ENCODE peak calls at places on chromosome 3, in four cellular contexts. O is IMR-90, T is breast epithelium, S is suprapubic skin. L is an unnamed sample. For H3K36me3, the result is how much of the 10 kb centered on the place peaks cover.

GRCh38 chr3:1164101-1164500 is 71.3 kb downstream of the CNTN6 start:
- DNase-seq in T (no peak), S (no peak), O (no peak), L (no peak)

GRCh38 chr3:113210608-113211369 is 568 bp upstream of the BOC start:
- DNase-seq in S (no peak), T (no peak), O (no peak), L (no peak)

GRCh38 chr3:9916346-9916733 is 558 bp upstream of the IL17RC start:
- DNase-seq in S (no peak), T (no peak), O (peak), L (peak)

GRCh38 chr3:67349551-67350174 is 304.7 kb downstream of the SUCLG2 start:
- DNase-seq in S (no peak), O (peak), T (no peak), L (no peak)

GRCh38 chr3:165206454-165207266 is 10.5 kb upstream of the SLITRK3 start:
- DNase-seq in S (no peak), O (peak), T (peak), L (peak)

GRCh38 chr3:9136746-9137434 is 112.6 kb downstream of the SRGAP3 start:
- DNase-seq in S (no peak), O (no peak), T (no peak), L (no peak)

GRCh38 chr3:192409203-192409837 is 318.0 kb downstream of the FGF12 start:
- DNase-seq in O (no peak), T (no peak), S (no peak), L (peak)

GRCh38 chr3:11668243-11669232 is 24.8 kb upstream of the VGLL4 start:
- DNase-seq in S (no peak), T (no peak), O (peak), L (no peak)

DNA sequence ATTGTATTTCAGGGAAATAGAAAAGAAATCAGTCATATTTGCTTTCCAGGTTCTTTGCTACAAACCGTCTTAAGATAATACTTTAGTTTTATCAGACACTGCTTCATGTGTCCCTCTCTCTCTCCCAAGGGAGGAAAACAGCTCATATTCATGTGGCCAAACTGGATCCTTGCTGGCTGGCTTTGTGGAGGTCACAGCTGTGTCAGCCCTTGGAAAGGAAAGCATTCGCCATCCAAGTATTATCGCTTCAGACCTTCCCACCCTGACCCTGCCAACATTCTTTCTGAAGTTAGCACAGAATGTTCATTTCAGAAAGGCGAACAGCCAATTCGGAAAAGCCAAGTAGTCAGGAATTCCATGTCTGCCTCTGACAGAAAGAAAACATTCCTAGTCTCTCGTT is 213.7 kb downstream of the FEZF2 start:
- DNase-seq in T (peak), O (peak), S (peak), L (no peak)
- H3K36me3 ChIP-seq in T (under half), O (under half), S (under half), L (under half)

GRCh38 chr3:50358355-50358926 is 880 bp downstream of the TMEM115 start:
- DNase-seq in O (no peak), S (no peak), T (no peak), L (peak)

GRCh38 chr3:50356553-50356952 is 2.8 kb downstream of the TMEM115 start:
- DNase-seq in T (no peak), S (no peak), O (no peak), L (no peak)

GRCh38 chr3:50355829-50356552 is 3.3 kb downstream of the TMEM115 start:
- DNase-seq in T (no peak), S (no peak), O (no peak), L (no peak)

GRCh38 chr3:50359760-50360110 is 414 bp upstream of the TMEM115 start:
- DNase-seq in O (no peak), S (no peak), T (no peak), L (no peak)

GRCh38 chr3:50358927-50359759 is at the start of gene TMEM115:
- DNase-seq in T (peak), S (peak), O (peak), L (peak)
- TF ChIP-seq POLR2A in T (peak), S (no peak), O (peak), L (no peak)

GRCh38 chr3:128484404-128485282 is 8.4 kb downstream of the GATA2 start:
- DNase-seq in T (no peak), O (no peak), S (no peak), L (peak)
- H3K4me3 ChIP-seq in T (peak), O (no peak), S (peak), L (no peak)

DNA sequence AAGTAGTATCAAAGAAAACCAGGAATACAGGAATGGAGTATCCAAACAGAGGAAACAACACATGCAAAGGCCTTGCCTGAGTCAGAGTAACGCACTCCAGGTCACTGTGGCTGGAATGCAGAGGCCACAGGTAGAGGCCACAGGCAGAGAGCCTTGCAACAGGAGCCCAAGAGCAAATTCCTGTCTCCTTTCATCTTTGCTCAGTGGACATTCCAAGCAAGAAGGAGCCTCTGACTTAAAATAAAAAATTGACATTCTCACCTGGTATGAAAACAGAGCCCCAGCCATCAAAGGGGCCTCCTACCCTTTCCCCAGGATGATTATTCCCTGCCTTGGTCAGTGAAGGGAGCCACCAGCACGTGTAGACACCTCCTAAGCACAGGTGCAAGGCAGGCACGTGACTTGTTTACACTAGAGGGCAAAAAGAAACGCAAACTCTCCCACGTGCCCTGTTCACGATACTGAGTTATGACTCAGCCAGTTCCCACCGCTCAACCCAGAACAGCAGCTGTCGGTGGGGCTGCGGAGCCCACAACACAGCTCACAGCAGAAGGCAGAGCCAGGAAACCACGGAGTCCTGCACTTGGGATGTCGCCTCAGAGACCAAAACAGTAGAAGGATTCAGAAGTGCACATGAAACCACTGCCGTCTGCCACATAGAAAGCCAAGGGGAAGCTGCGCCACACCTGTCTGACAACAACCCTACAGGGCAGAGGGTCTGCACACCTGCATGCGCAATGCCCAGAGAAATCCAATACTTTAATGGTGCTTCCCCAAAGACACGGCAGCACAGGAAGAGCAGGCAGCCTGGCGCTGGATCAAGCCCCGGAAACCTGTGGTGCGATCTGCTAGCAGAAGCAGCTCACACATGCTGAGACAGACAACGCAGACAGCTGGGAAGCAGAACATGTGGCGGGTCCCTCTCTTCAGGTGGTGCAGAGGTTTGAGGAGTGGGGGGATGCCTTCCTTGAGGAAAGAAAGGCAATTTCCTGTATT is 52.1 kb downstream of the ITGB5 start:
- DNase-seq in T (peak), S (no peak), O (peak), L (no peak)
- H3K36me3 ChIP-seq in T (under half), S (under half), O (under half), L (under half)

DNA sequence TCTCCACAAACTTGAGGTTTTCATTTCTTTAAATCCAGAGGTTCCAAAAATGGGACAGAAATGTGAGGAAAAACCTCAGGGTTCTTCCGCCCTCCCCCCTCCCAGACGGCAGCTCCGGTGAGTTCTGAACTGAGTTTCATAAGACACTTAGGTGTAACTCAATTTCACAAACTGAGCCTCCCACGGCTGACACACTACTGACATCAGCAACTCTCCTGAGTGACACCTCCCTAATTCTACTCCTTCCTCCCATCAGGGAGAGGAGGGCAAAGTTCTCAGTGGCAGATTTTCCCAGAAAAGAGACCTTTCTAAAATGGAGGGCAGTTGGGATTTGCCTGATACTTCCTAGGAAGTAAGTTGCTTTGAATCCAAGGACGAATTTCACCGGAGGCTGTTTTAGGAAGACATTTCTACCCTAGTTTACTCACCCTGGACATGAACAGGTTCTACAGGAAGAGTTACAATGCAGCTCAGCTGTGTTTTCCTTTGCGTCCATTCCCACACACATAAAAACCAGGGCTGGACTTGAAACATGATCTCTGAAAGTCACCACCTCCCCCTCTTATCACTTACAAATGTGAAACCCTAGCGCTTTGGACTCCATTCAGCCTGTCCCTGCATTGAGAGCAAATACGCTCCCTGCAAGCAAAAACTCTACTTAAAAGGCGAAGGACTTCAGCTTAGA is 78.1 kb upstream of the LMOD3 start:
- DNase-seq in T (peak), O (peak), S (no peak), L (no peak)
- TF ChIP-seq POLR2A in T (no peak), O (no peak), S (no peak), L (no peak)

GRCh38 chr3:24460974-24461373 is 33.7 kb downstream of the THRB start:
- DNase-seq in O (no peak), S (no peak), T (no peak), L (no peak)

GRCh38 chr3:24464389-24464788 is 30.3 kb downstream of the THRB start:
- DNase-seq in O (no peak), S (no peak), T (no peak), L (no peak)

GRCh38 chr3:24457719-24458118 is 36.9 kb downstream of the THRB start:
- DNase-seq in S (no peak), T (no peak), O (no peak), L (no peak)

DNA sequence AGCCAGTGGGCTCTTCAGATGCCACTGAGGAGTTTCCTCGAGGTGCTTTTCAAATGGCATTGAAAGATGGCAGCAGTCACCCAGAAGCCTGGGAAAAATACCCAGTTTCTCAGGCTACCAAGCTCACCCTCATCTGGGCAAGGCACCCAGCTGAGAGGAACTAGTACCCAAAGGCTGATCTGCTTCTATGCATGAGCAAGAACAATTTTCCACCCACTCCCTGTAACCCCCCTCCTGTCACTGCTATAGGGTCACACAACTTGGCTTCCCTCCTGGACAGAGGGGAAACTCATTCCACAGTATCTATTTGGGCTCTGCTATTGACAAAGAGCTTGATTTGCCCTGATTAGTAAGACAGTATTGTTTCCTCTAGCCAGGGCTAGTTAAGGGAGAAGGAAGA is 31.9 kb downstream of the THRB start:
- DNase-seq in T (no peak), O (no peak), S (no peak), L (no peak)
- H3K4me3 ChIP-seq in T (no peak), O (no peak), S (no peak), L (no peak)

GRCh38 chr3:186220365-186220764 is 111.5 kb upstream of the ETV5 start:
- DNase-seq in S (no peak), O (no peak), T (no peak), L (no peak)

GRCh38 chr3:186217820-186218164 is 108.9 kb upstream of the ETV5 start:
- DNase-seq in O (no peak), S (no peak), T (no peak), L (no peak)

GRCh38 chr3:186220886-186221285 is 112.0 kb upstream of the ETV5 start:
- DNase-seq in T (peak), O (no peak), S (no peak), L (no peak)

GRCh38 chr3:186218423-186218822 is 109.5 kb upstream of the ETV5 start:
- DNase-seq in O (no peak), T (no peak), S (no peak), L (no peak)

DNA sequence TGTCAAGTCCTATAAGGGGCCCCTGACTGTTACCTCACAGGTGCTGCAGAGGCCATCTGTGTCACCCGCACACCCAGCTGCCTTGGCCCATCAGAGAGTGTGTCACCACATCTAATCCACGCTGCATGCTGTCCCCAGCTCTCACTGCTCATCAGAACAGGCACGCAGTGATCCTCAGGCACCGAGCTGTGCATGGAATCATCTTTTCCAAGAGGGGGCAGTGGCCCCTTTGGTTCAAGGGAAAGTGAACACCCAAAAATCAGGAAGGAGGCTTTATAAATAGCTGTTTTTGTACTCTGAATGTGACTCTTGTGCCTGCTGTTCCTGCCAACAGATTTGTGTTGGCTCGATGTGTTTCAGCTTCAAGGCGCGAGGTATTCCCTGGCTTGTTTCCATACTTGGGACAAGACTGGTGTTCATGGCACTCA is 110.3 kb upstream of the ETV5 start:
- DNase-seq in T (peak), S (no peak), O (no peak), L (no peak)
- H3K36me3 ChIP-seq in T (under half), S (under half), O (under half), L (under half)